ENCODE peak calls at places on chromosomes 2 and 18, in ten cellular contexts. U is uterus; P is NCI-H1417; Z is AG08395; O is spleen; B is transverse colon; A is neuronal stem cell; F is T-helper 9 cell; W is stimulated activated CD4-positive, alpha-beta T cell treated with anti-CD3 and anti-CD28 coated beads, Interleukin-4, amount 100 ng/mL, for 1 hour; V is AG20443. Y is an unnamed sample.

GRCh38 chr2:132465917-132466316 is 49.3 kb downstream of the GPR39 start:
- DNase-seq in O (no peak), B (no peak), V (no peak), P (no peak), W (no peak), U (no peak), F (no peak), A (no peak), Z (no peak), Y (no peak)

GRCh38 chr2:234565201-234565600 is 68.3 kb upstream of the ARL4C start:
- DNase-seq in U (no peak), F (no peak), B (no peak), W (no peak), A (no peak), O (no peak), P (no peak), Z (no peak), V (no peak), Y (no peak)

GRCh38 chr2:66679422-66679821 is 244.5 kb downstream of the MEIS1 start:
- DNase-seq in V (no peak), P (no peak), A (peak; percentile 46), Z (no peak), U (no peak), B (no peak), O (no peak), W (no peak), F (no peak), Y (no peak)

GRCh38 chr2:77099961-77100360 is 422.2 kb downstream of the LRRTM4 start:
- DNase-seq in V (no peak), W (no peak), Z (no peak), F (no peak), U (no peak), O (no peak), P (no peak), A (no peak), B (no peak), Y (no peak)

GRCh38 chr18:12246849-12247808 is 7.0 kb upstream of the CIDEA start:
- DNase-seq in F (no peak), A (no peak), U (no peak), V (peak; percentile 50), W (no peak), O (peak; percentile 54), P (no peak), B (no peak), Z (no peak), Y (no peak)

GRCh38 chr18:989423-989822 is 84.8 kb downstream of the ADCYAP1 start:
- DNase-seq in P (no peak), Z (no peak), A (no peak), V (no peak), U (no peak), B (no peak), O (no peak), F (no peak), W (no peak), Y (no peak)

GRCh38 chr2:38875227-38875575 is 533 bp downstream of the DHX57 start:
- DNase-seq in V (no peak), U (no peak), O (no peak), A (no peak), F (no peak), P (no peak), W (no peak), B (no peak), Z (no peak), Y (no peak)

GRCh38 chr2:15926252-15926651 is 14.1 kb upstream of the MYCN start:
- DNase-seq in F (no peak), B (no peak), U (no peak), V (no peak), W (no peak), O (no peak), A (no peak), Z (no peak), P (no peak), Y (no peak)

GRCh38 chr18:4230450-4231168 is 224.5 kb downstream of the DLGAP1 start:
- DNase-seq in B (no peak), V (no peak), Z (no peak), W (no peak), U (no peak), O (no peak), F (no peak), P (no peak), A (no peak), Y (no peak)

GRCh38 chr2:205060269-205060668 is 515.0 kb downstream of the PARD3B start:
- DNase-seq in P (no peak), O (no peak), W (no peak), B (no peak), F (no peak), V (peak; percentile 54), Z (peak; percentile 72), U (no peak), A (no peak), Y (no peak)

GRCh38 chr2:239644016-239644415 is 243.2 kb upstream of the HDAC4 start:
- DNase-seq in W (no peak), V (peak; percentile 34), U (no peak), O (no peak), A (no peak), Z (peak; percentile 42), B (no peak), F (no peak), P (no peak), Y (peak; percentile 31)

GRCh38 chr18:36593001-36593400 is 235.8 kb downstream of the TPGS2 start:
- DNase-seq in W (no peak), B (no peak), P (no peak), V (peak; percentile 23), O (no peak), Z (peak; percentile 11), U (no peak), F (no peak), A (no peak), Y (no peak)

GRCh38 chr2:170856066-170856465 is 39.4 kb downstream of the GAD1 start:
- DNase-seq in W (no peak), F (no peak), P (no peak), V (no peak), O (no peak), B (no peak), Z (no peak), A (no peak), U (no peak), Y (no peak)

GRCh38 chr2:122193622-122194021 is 438.2 kb downstream of the TSN start:
- DNase-seq in U (no peak), V (no peak), P (no peak), A (no peak), F (no peak), Z (no peak), W (no peak), B (no peak), O (no peak), Y (no peak)

GRCh38 chr2:19198376-19198775 is 160.0 kb downstream of the OSR1 start:
- DNase-seq in O (no peak), V (no peak), W (no peak), B (no peak), A (no peak), F (no peak), U (no peak), Z (no peak), P (no peak), Y (no peak)

GRCh38 chr2:95043300-95043786 is 17.8 kb downstream of the MAL start:
- DNase-seq in P (peak; percentile 48), F (no peak), A (no peak), Z (peak; percentile 95), U (peak; percentile 44), W (no peak), V (peak; percentile 95), B (peak; percentile 53), O (no peak), Y (no peak)

GRCh38 chr2:179467111-179467510 is 202.5 kb upstream of the SESTD1 start:
- DNase-seq in U (no peak), W (no peak), F (no peak), B (no peak), O (no peak), A (no peak), P (no peak), Z (peak; percentile 20), V (no peak), Y (no peak)

GRCh38 chr18:58218111-58218510 is 174.1 kb downstream of the NEDD4L start:
- DNase-seq in O (no peak), F (no peak), Z (no peak), U (no peak), B (no peak), V (no peak), P (no peak), W (no peak), A (no peak), Y (no peak)

GRCh38 chr2:61288070-61288841 is 126.3 kb downstream of the C2orf74 start:
- DNase-seq in W (no peak), O (no peak), A (no peak), F (no peak), U (no peak), P (no peak), Z (no peak), B (no peak), V (no peak), Y (no peak)

GRCh38 chr2:182117203-182117602 is 131.6 kb downstream of the PPP1R1C start:
- DNase-seq in U (no peak), Z (no peak), A (no peak), W (no peak), P (no peak), F (no peak), B (no peak), O (no peak), V (no peak), Y (no peak)

GRCh38 chr2:224584111-224584764 is 925 bp downstream of the CUL3 start:
- DNase-seq in U (peak; percentile 17), F (peak; percentile 10), Z (peak; percentile 20), B (peak; percentile 36), O (peak; percentile 88), V (peak; percentile 27), W (peak; percentile 9), A (peak; percentile 17), P (peak; percentile 7), Y (peak; percentile 52)

GRCh38 chr2:78061301-78061700 is 539.1 kb upstream of the LRRTM4 start:
- DNase-seq in U (no peak), P (no peak), A (no peak), F (no peak), W (no peak), O (no peak), V (no peak), Z (no peak), B (no peak), Y (no peak)

GRCh38 chr2:110807520-110807919 is 75.1 kb downstream of the ACOXL start:
- DNase-seq in F (no peak), A (no peak), V (peak; percentile 80), O (no peak), B (no peak), Z (peak; percentile 62), U (no peak), P (no peak), W (no peak), Y (no peak)

GRCh38 chr2:9613291-9613690 is 17.5 kb downstream of the YWHAQ start:
- DNase-seq in P (no peak), B (no peak), V (peak; percentile 79), F (no peak), W (no peak), U (no peak), O (no peak), Z (peak; percentile 77), A (no peak), Y (no peak)

GRCh38 chr18:75362435-75362834 is 65.1 kb downstream of the SMIM21 start:
- DNase-seq in O (no peak), F (no peak), P (no peak), A (no peak), B (no peak), V (no peak), U (no peak), W (no peak), Z (no peak), Y (no peak)

GRCh38 chr2:11967946-11968465 is 221.6 kb downstream of the LPIN1 start:
- DNase-seq in Z (peak; percentile 41), U (peak; percentile 35), A (no peak), P (peak; percentile 49), V (peak; percentile 39), O (no peak), B (no peak), F (no peak), W (no peak), Y (no peak)